ENCODE peak calls at places on chromosome 21, in six cellular contexts. H, A, G, I, W and M are unnamed samples.

GRCh38 chr21:17451364-17451869 is 61.4 kb upstream of the CXADR start:
- DNase-seq in H (no peak), A (no peak), G (peak), I (no peak), W (no peak), M (no peak)

GRCh38 chr21:33729631-33730030 is 87.3 kb downstream of the ITSN1 start:
- DNase-seq in H (no peak), A (no peak), G (no peak), I (no peak), W (no peak), M (no peak)

GRCh38 chr21:45547211-45547900 is 5.1 kb upstream of the SLC19A1 start:
- DNase-seq in H (no peak), A (no peak), G (no peak), I (no peak), W (no peak), M (no peak)

GRCh38 chr21:41874611-41875010 is 4.5 kb downstream of the PRDM15 start:
- DNase-seq in H (no peak), A (no peak), G (no peak), I (no peak), W (no peak), M (no peak)

GRCh38 chr21:42000908-42001307 is 9.3 kb downstream of the ZBTB21 start:
- DNase-seq in H (no peak), A (no peak), G (no peak), I (no peak), W (no peak), M (no peak)

GRCh38 chr21:41065539-41065938 is 102.4 kb upstream of the BACE2 start:
- DNase-seq in H (no peak), A (no peak), G (no peak), I (no peak), W (no peak), M (no peak)

GRCh38 chr21:43613755-43614638 is 45.3 kb downstream of the HSF2BP start:
- DNase-seq in H (no peak), A (no peak), G (no peak), I (no peak), W (no peak), M (no peak)

GRCh38 chr21:21007606-21008005 is 9.4 kb downstream of the NCAM2 start:
- DNase-seq in H (no peak), A (no peak), G (no peak), I (no peak), W (no peak), M (no peak)

GRCh38 chr21:29697555-29698193 is 242.1 kb downstream of the GRIK1 start:
- DNase-seq in H (no peak), A (no peak), G (no peak), I (no peak), W (no peak), M (no peak)

GRCh38 chr21:37453350-37453749 is 86.8 kb downstream of the DYRK1A start:
- DNase-seq in H (no peak), A (no peak), G (no peak), I (no peak), W (no peak), M (no peak)

GRCh38 chr21:45700461-45700860 is 56.9 kb downstream of the PCBP3 start:
- DNase-seq in H (no peak), A (no peak), G (no peak), I (no peak), W (no peak), M (no peak)

GRCh38 chr21:30268608-30269197 is 14.0 kb downstream of the KRTAP24-1 start:
- DNase-seq in H (no peak), A (no peak), G (no peak), I (no peak), W (no peak), M (no peak)

GRCh38 chr21:28754127-28754611 is 238.5 kb downstream of the LTN1 start:
- DNase-seq in H (no peak), A (no peak), G (no peak), I (no peak), W (no peak), M (no peak)

GRCh38 chr21:38777015-38777414 is 28.7 kb upstream of the ETS2 start:
- DNase-seq in H (no peak), A (no peak), G (no peak), I (no peak), W (no peak), M (no peak)

GRCh38 chr21:36589352-36589971 is 109.5 kb upstream of the SIM2 start:
- DNase-seq in H (no peak), A (no peak), G (no peak), I (peak), W (peak), M (no peak)

GRCh38 chr21:42277593-42277992 is 37.6 kb downstream of the TFF3 start:
- DNase-seq in H (no peak), A (no peak), G (no peak), I (no peak), W (no peak), M (no peak)

GRCh38 chr21:35775778-35776515 is 284.4 kb downstream of the SETD4 start:
- DNase-seq in H (no peak), A (no peak), G (no peak), I (no peak), W (no peak), M (no peak)

GRCh38 chr21:34795152-34796141 is 126.7 kb downstream of the CLIC6 start:
- DNase-seq in H (no peak), A (no peak), G (peak), I (peak), W (peak), M (no peak)

GRCh38 chr21:36261459-36261858 is 58.5 kb upstream of the MORC3 start:
- DNase-seq in H (no peak), A (no peak), G (no peak), I (no peak), W (no peak), M (no peak)

GRCh38 chr21:43632373-43632905 is 26.8 kb downstream of the HSF2BP start:
- DNase-seq in H (no peak), A (no peak), G (no peak), I (no peak), W (no peak), M (no peak)

GRCh38 chr21:44423941-44424607 is 31.2 kb upstream of the LRRC3 start:
- DNase-seq in H (no peak), A (peak), G (no peak), I (no peak), W (no peak), M (no peak)

GRCh38 chr21:41839387-41840000 is 39.6 kb downstream of the PRDM15 start:
- DNase-seq in H (no peak), A (no peak), G (no peak), I (no peak), W (peak), M (no peak)

GRCh38 chr21:45993210-45994085 is 11.9 kb downstream of the COL6A1 start:
- DNase-seq in H (no peak), A (peak), G (no peak), I (no peak), W (peak), M (no peak)

GRCh38 chr21:34154878-34155277 is 81.5 kb downstream of the MRPS6 start:
- DNase-seq in H (no peak), A (no peak), G (no peak), I (no peak), W (no peak), M (no peak)

GRCh38 chr21:44911384-44912157 is 9.1 kb downstream of the ITGB2 start:
- DNase-seq in H (peak), A (peak), G (peak), I (peak), W (peak), M (no peak)

GRCh38 chr21:41503331-41503730 is 4.6 kb downstream of the TMPRSS2 start:
- DNase-seq in H (no peak), A (no peak), G (no peak), I (peak), W (no peak), M (no peak)

GRCh38 chr21:20999567-21000169 is 1.5 kb downstream of the NCAM2 start:
- DNase-seq in H (no peak), A (peak), G (no peak), I (peak), W (no peak), M (no peak)

GRCh38 chr21:43203523-43204080 is 34.8 kb downstream of the CRYAA start:
- DNase-seq in H (no peak), A (no peak), G (no peak), I (no peak), W (peak), M (no peak)

GRCh38 chr21:35142036-35142825 is 93.1 kb upstream of the RUNX1 start:
- DNase-seq in H (no peak), A (no peak), G (no peak), I (no peak), W (no peak), M (no peak)

GRCh38 chr21:41852929-41853320 is 26.2 kb downstream of the PRDM15 start:
- DNase-seq in H (no peak), A (no peak), G (no peak), I (no peak), W (no peak), M (no peak)